ENCODE peak calls at places on chromosomes 7 and 10, in nine cellular contexts. R is endothelial cell of umbilical vein; M is activated CD8-positive, alpha-beta memory T cell treated with anti-CD3 and anti-CD28 coated beads, Interleukin-2, amount 50 U/mL, for 4 hours; H is dorsolateral prefrontal cortex; Y is NCI-H345; J is ecto neural progenitor cell; I is mucosa of gallbladder; F is ELR; B is HEK293T. Q is an unnamed sample.

GRCh38 chr10:61785410-61786105 is 115.9 kb upstream of the ARID5B start:
- DNase-seq in Y (no peak), B (no peak), R (no peak), J (no peak), H (no peak), I (no peak), M (no peak), F (no peak), Q (no peak)

GRCh38 chr7:102030696-102031095 is 213.3 kb downstream of the CUX1 start:
- DNase-seq in H (no peak), B (no peak), Y (no peak), I (no peak), F (no peak), J (no peak), R (no peak), M (no peak), Q (no peak)

GRCh38 chr10:119343001-119343601 is 135.7 kb downstream of the GRK5 start:
- DNase-seq in R (no peak), I (no peak), J (no peak), M (no peak), B (no peak), Y (no peak), H (no peak), F (no peak), Q (no peak)

GRCh38 chr7:68828575-68828974 is 769.7 kb upstream of the AUTS2 start:
- DNase-seq in J (no peak), Y (no peak), B (no peak), R (no peak), H (no peak), M (no peak), F (no peak), I (no peak), Q (no peak)

GRCh38 chr7:36391436-36392198 is 2.0 kb downstream of the ANLN start:
- DNase-seq in J (no peak), M (no peak), R (peak), H (no peak), Y (no peak), F (peak), B (no peak), I (no peak), Q (peak)

GRCh38 chr7:2003451-2003930 is 229.3 kb downstream of the MAD1L1 start:
- DNase-seq in B (no peak), I (no peak), M (peak), R (no peak), J (no peak), F (no peak), H (no peak), Y (no peak), Q (no peak)

GRCh38 chr7:42734568-42734967 is 177.3 kb downstream of the C7orf25 start:
- DNase-seq in I (no peak), Y (no peak), B (no peak), M (no peak), R (no peak), H (no peak), J (no peak), F (peak), Q (no peak)

GRCh38 chr7:80542398-80542797 is 30.5 kb upstream of the GNAT3 start:
- DNase-seq in I (no peak), H (no peak), M (no peak), R (peak), F (peak), J (no peak), B (no peak), Y (no peak), Q (peak)

GRCh38 chr10:46216836-46217748 is 69.7 kb upstream of the ANTXRL start:
- DNase-seq in J (no peak), F (peak), R (no peak), H (no peak), Y (no peak), M (no peak), I (no peak), B (no peak), Q (peak)

GRCh38 chr7:1804310-1804709 is 134.2 kb downstream of the ELFN1 start:
- DNase-seq in R (no peak), Y (no peak), B (no peak), M (no peak), F (no peak), H (peak), I (no peak), J (no peak), Q (no peak)

GRCh38 chr7:43649755-43650274 is 66.9 kb downstream of the STK17A start:
- DNase-seq in J (no peak), I (no peak), R (peak), B (no peak), Y (no peak), M (peak), H (no peak), F (peak), Q (peak)

GRCh38 chr7:142482899-142483658 is 225.2 kb upstream of the PRSS58 start:
- DNase-seq in R (peak), B (peak), M (peak), H (peak), F (peak), I (peak), Y (peak), J (no peak), Q (peak)

GRCh38 chr10:43065761-43066160 is 11.1 kb upstream of the RET start:
- DNase-seq in R (no peak), H (no peak), I (no peak), M (no peak), F (no peak), J (no peak), Y (no peak), B (no peak), Q (no peak)

GRCh38 chr7:105805619-105806018 is 70.8 kb downstream of the ATXN7L1 start:
- DNase-seq in B (no peak), Y (no peak), H (no peak), I (no peak), M (no peak), F (no peak), R (no peak), J (peak), Q (no peak)

GRCh38 chr10:93458821-93459257 is 23.3 kb downstream of the MYOF start:
- DNase-seq in H (no peak), Y (no peak), J (no peak), B (no peak), F (peak), I (peak), R (peak), M (no peak), Q (peak)

GRCh38 chr7:140476698-140477261 is 2.5 kb downstream of the MKRN1 start:
- DNase-seq in B (no peak), I (no peak), M (no peak), R (no peak), Y (no peak), H (no peak), J (no peak), F (no peak), Q (no peak)

GRCh38 chr10:109018892-109019507 is 904.3 kb downstream of the XPNPEP1 start:
- DNase-seq in H (no peak), M (no peak), B (no peak), R (no peak), I (no peak), J (no peak), F (peak), Y (no peak), Q (peak)

GRCh38 chr10:101920497-101920896 is 76.9 kb upstream of the KCNIP2 start:
- DNase-seq in B (no peak), M (no peak), F (no peak), I (no peak), J (no peak), H (no peak), Y (no peak), R (no peak), Q (no peak)

GRCh38 chr7:151810434-151811232 is 66.3 kb downstream of the PRKAG2 start:
- DNase-seq in J (no peak), B (no peak), M (no peak), I (no peak), Y (no peak), H (peak), F (no peak), R (no peak), Q (no peak)

GRCh38 chr7:146262527-146262926 is 145.9 kb downstream of the CNTNAP2 start:
- DNase-seq in Y (no peak), J (no peak), F (no peak), R (no peak), M (no peak), I (no peak), H (no peak), B (no peak), Q (no peak)

GRCh38 chr7:155878250-155878649 is 66.0 kb upstream of the SHH start:
- DNase-seq in R (no peak), M (no peak), J (peak), B (no peak), F (no peak), I (no peak), Y (no peak), H (no peak), Q (no peak)

GRCh38 chr7:39926111-39926510 is 23.9 kb upstream of the CDK13 start:
- DNase-seq in F (no peak), I (no peak), M (no peak), R (no peak), Y (no peak), H (no peak), J (no peak), B (no peak), Q (no peak)

GRCh38 chr10:101779544-101780186 is 3.6 kb downstream of the NPM3 start:
- DNase-seq in F (peak), I (peak), R (peak), J (peak), Y (peak), H (peak), B (peak), M (peak), Q (peak)

GRCh38 chr10:72263613-72264241 is 10.0 kb upstream of the DDIT4 start:
- DNase-seq in H (no peak), F (no peak), B (no peak), R (no peak), J (no peak), M (no peak), Y (peak), I (peak), Q (peak)

GRCh38 chr7:26490631-26491624 is 199.3 kb downstream of the SNX10 start:
- DNase-seq in I (no peak), M (no peak), F (no peak), Y (peak), B (no peak), R (no peak), J (no peak), H (peak), Q (peak)

GRCh38 chr10:70145666-70146488 is 623 bp downstream of the TYSND1 start:
- DNase-seq in H (peak), Y (peak), J (peak), I (peak), M (peak), F (peak), B (peak), R (peak), Q (peak)

GRCh38 chr10:69901623-69902505 is 100.2 kb downstream of the COL13A1 start:
- DNase-seq in J (peak), B (peak), F (peak), Y (peak), H (no peak), R (peak), I (peak), M (no peak), Q (peak)

GRCh38 chr10:17655567-17656146 is 11.7 kb downstream of the STAM start:
- DNase-seq in R (peak), Y (no peak), J (no peak), I (no peak), F (peak), M (no peak), H (no peak), B (no peak), Q (no peak)

GRCh38 chr10:96397902-96398301 is 39.1 kb upstream of the OPALIN start:
- DNase-seq in B (no peak), J (no peak), I (no peak), R (no peak), F (no peak), M (no peak), Y (no peak), H (no peak), Q (no peak)

GRCh38 chr10:89129850-89130396 is 77.2 kb downstream of the CH25H start:
- DNase-seq in B (no peak), Y (no peak), R (no peak), H (no peak), I (peak), M (no peak), J (no peak), F (peak), Q (peak)

Q was measured in mammary epithelial cell.